ENCODE peak calls at places on chromosomes 13 and 19, in six cellular contexts. C is tibial artery, D is cardiac septum, I is AG08395, K is fibroblast of gingiva, X is T-helper 17 cell. G is an unnamed sample.

GRCh38 chr13:33490461-33491327 is 205.1 kb upstream of the STARD13 start:
- DNase-seq in C (no peak), D (no peak), I (peak), K (peak), X (no peak), G (peak)

GRCh38 chr13:113565526-113566226 is 18.9 kb upstream of the TFDP1 start:
- DNase-seq in C (no peak), D (peak), I (no peak), K (no peak), X (no peak), G (peak)

GRCh38 chr19:5993516-5994406 is 15.8 kb upstream of the RANBP3 start:
- DNase-seq in C (no peak), D (no peak), I (peak), K (peak), X (no peak), G (no peak)

GRCh38 chr13:98450495-98451167 is 126.3 kb downstream of the STK24 start:
- DNase-seq in C (peak), D (no peak), I (no peak), K (no peak), X (no peak), G (no peak)

GRCh38 chr13:41284512-41285288 is 21.3 kb upstream of the MTRF1 start:
- DNase-seq in C (no peak), D (no peak), I (peak), K (peak), X (no peak), G (no peak)

GRCh38 chr19:584240-585001 is 5.3 kb upstream of the HCN2 start:
- DNase-seq in C (no peak), D (no peak), I (peak), K (no peak), X (peak), G (peak)

GRCh38 chr19:8446055-8446709 is 1.4 kb downstream of the HNRNPM start:
- DNase-seq in C (peak), D (no peak), I (no peak), K (no peak), X (no peak), G (no peak)

GRCh38 chr13:91346062-91346461 is 1.4 kb upstream of the MIR17HG start:
- DNase-seq in C (no peak), D (no peak), I (no peak), K (no peak), X (no peak), G (no peak)

GRCh38 chr13:44140146-44140545 is 233.5 kb upstream of the SERP2 start:
- DNase-seq in C (no peak), D (no peak), I (no peak), K (no peak), X (no peak), G (no peak)

GRCh38 chr13:108561152-108561551 is 68.3 kb upstream of the MYO16 start:
- DNase-seq in C (no peak), D (no peak), I (no peak), K (no peak), X (no peak), G (no peak)

GRCh38 chr13:113129480-113129879 is 6.9 kb downstream of the F10 start:
- DNase-seq in C (peak), D (peak), I (no peak), K (no peak), X (no peak), G (peak)